ENCODE peak calls at places on chromosome 1, in six cellular contexts. One of them, this sample, is unnamed.

GRCh38 chr1:42963378-42964005 is 4.8 kb upstream of the SLC2A1 start:
- DNase-seq in stomach: no peak
- DNase-seq in fibroblast of lung: peak
- DNase-seq in AG09309: no peak
- DNase-seq in neural progenitor cell: no peak
- DNase-seq in BJ: peak
- DNase-seq in this sample: no peak

GRCh38 chr1:66265796-66266195 is 268.2 kb upstream of the SGIP1 start:
- DNase-seq in stomach: no peak
- DNase-seq in fibroblast of lung: no peak
- DNase-seq in AG09309: no peak
- DNase-seq in neural progenitor cell: no peak
- DNase-seq in BJ: no peak
- DNase-seq in this sample: no peak

GRCh38 chr1:17922833-17923232 is 167.7 kb downstream of the ACTL8 start:
- DNase-seq in stomach: peak
- DNase-seq in fibroblast of lung: peak
- DNase-seq in AG09309: no peak
- DNase-seq in neural progenitor cell: peak
- DNase-seq in BJ: no peak
- DNase-seq in this sample: peak

GRCh38 chr1:228099331-228099732 is 3.8 kb downstream of the C1orf35 start:
- DNase-seq in stomach: no peak
- DNase-seq in fibroblast of lung: no peak
- DNase-seq in AG09309: no peak
- DNase-seq in neural progenitor cell: no peak
- DNase-seq in BJ: no peak
- DNase-seq in this sample: no peak

GRCh38 chr1:27130798-27131197 is 24.1 kb downstream of the SLC9A1 start:
- DNase-seq in stomach: peak
- DNase-seq in fibroblast of lung: no peak
- DNase-seq in AG09309: no peak
- DNase-seq in neural progenitor cell: no peak
- DNase-seq in BJ: no peak
- DNase-seq in this sample: no peak

GRCh38 chr1:23111600-23112535 is 56.8 kb downstream of the LUZP1 start:
- DNase-seq in stomach: no peak
- DNase-seq in fibroblast of lung: no peak
- DNase-seq in AG09309: no peak
- DNase-seq in neural progenitor cell: no peak
- DNase-seq in BJ: no peak
- DNase-seq in this sample: no peak

GRCh38 chr1:184385863-184386262 is 966 bp upstream of the C1orf21 start:
- DNase-seq in stomach: no peak
- DNase-seq in fibroblast of lung: no peak
- DNase-seq in AG09309: no peak
- DNase-seq in neural progenitor cell: peak
- DNase-seq in BJ: no peak
- DNase-seq in this sample: no peak

GRCh38 chr1:78214334-78214733 is 168.6 kb downstream of the GIPC2 start:
- DNase-seq in stomach: no peak
- DNase-seq in fibroblast of lung: no peak
- DNase-seq in AG09309: no peak
- DNase-seq in neural progenitor cell: no peak
- DNase-seq in BJ: no peak
- DNase-seq in this sample: no peak

GRCh38 chr1:12397426-12398134 is 167.8 kb downstream of the VPS13D start:
- DNase-seq in stomach: no peak
- DNase-seq in fibroblast of lung: no peak
- DNase-seq in AG09309: no peak
- DNase-seq in neural progenitor cell: no peak
- DNase-seq in BJ: no peak
- DNase-seq in this sample: no peak

GRCh38 chr1:70911861-70912260 is 135.8 kb downstream of the PTGER3 start:
- DNase-seq in stomach: no peak
- DNase-seq in fibroblast of lung: no peak
- DNase-seq in AG09309: no peak
- DNase-seq in neural progenitor cell: no peak
- DNase-seq in BJ: no peak
- DNase-seq in this sample: no peak

GRCh38 chr1:31799895-31800676 is 15.7 kb downstream of the SPOCD1 start:
- DNase-seq in stomach: no peak
- DNase-seq in fibroblast of lung: no peak
- DNase-seq in AG09309: no peak
- DNase-seq in neural progenitor cell: no peak
- DNase-seq in BJ: no peak
- DNase-seq in this sample: no peak

GRCh38 chr1:221718391-221719277 is 23.3 kb downstream of the DUSP10 start:
- DNase-seq in stomach: no peak
- DNase-seq in fibroblast of lung: peak
- DNase-seq in AG09309: peak
- DNase-seq in neural progenitor cell: peak
- DNase-seq in BJ: peak
- DNase-seq in this sample: no peak

GRCh38 chr1:205925730-205926129 is 17.5 kb downstream of the SLC26A9 start:
- DNase-seq in stomach: peak
- DNase-seq in fibroblast of lung: peak
- DNase-seq in AG09309: peak
- DNase-seq in neural progenitor cell: no peak
- DNase-seq in BJ: no peak
- DNase-seq in this sample: no peak

GRCh38 chr1:212650228-212650627 is 41.7 kb downstream of the ATF3 start:
- DNase-seq in stomach: no peak
- DNase-seq in fibroblast of lung: no peak
- DNase-seq in AG09309: no peak
- DNase-seq in neural progenitor cell: no peak
- DNase-seq in BJ: no peak
- DNase-seq in this sample: no peak

GRCh38 chr1:18470650-18471355 is 9.9 kb upstream of the KLHDC7A start:
- DNase-seq in stomach: no peak
- DNase-seq in fibroblast of lung: no peak
- DNase-seq in AG09309: no peak
- DNase-seq in neural progenitor cell: no peak
- DNase-seq in BJ: no peak
- DNase-seq in this sample: no peak

GRCh38 chr1:243407284-243408018 is 151.6 kb downstream of the SDCCAG8 start:
- DNase-seq in stomach: no peak
- DNase-seq in fibroblast of lung: peak
- DNase-seq in AG09309: peak
- DNase-seq in neural progenitor cell: no peak
- DNase-seq in BJ: peak
- DNase-seq in this sample: no peak

GRCh38 chr1:102851616-102852015 is 256.7 kb downstream of the COL11A1 start:
- DNase-seq in stomach: no peak
- DNase-seq in fibroblast of lung: no peak
- DNase-seq in AG09309: no peak
- DNase-seq in neural progenitor cell: no peak
- DNase-seq in BJ: no peak
- DNase-seq in this sample: no peak

GRCh38 chr1:64410217-64410616 is 59.7 kb upstream of the CACHD1 start:
- DNase-seq in stomach: no peak
- DNase-seq in fibroblast of lung: no peak
- DNase-seq in AG09309: no peak
- DNase-seq in neural progenitor cell: no peak
- DNase-seq in BJ: no peak
- DNase-seq in this sample: no peak

GRCh38 chr1:159848316-159848715 is 14.1 kb downstream of the VSIG8 start:
- DNase-seq in stomach: no peak
- DNase-seq in fibroblast of lung: no peak
- DNase-seq in AG09309: no peak
- DNase-seq in neural progenitor cell: no peak
- DNase-seq in BJ: no peak
- DNase-seq in this sample: no peak

GRCh38 chr1:116737855-116738318 is 16.3 kb upstream of the CD2 start:
- DNase-seq in stomach: no peak
- DNase-seq in fibroblast of lung: no peak
- DNase-seq in AG09309: no peak
- DNase-seq in neural progenitor cell: no peak
- DNase-seq in BJ: no peak
- DNase-seq in this sample: no peak

GRCh38 chr1:91589438-91589837 is 88.8 kb downstream of the CDC7 start:
- DNase-seq in stomach: no peak
- DNase-seq in fibroblast of lung: no peak
- DNase-seq in AG09309: no peak
- DNase-seq in neural progenitor cell: no peak
- DNase-seq in BJ: no peak
- DNase-seq in this sample: no peak
- TF ChIP-seq CTCF in stomach: no peak
- TF ChIP-seq CTCF in fibroblast of lung: no peak
- TF ChIP-seq CTCF in AG09309: no peak
- TF ChIP-seq CTCF in neural progenitor cell: no peak
- TF ChIP-seq CTCF in BJ: no peak
- TF ChIP-seq CTCF in this sample: no peak

GRCh38 chr1:68207129-68207689 is 25.1 kb downstream of the WLS start:
- DNase-seq in stomach: no peak
- DNase-seq in fibroblast of lung: peak
- DNase-seq in AG09309: no peak
- DNase-seq in neural progenitor cell: no peak
- DNase-seq in BJ: peak
- DNase-seq in this sample: no peak

GRCh38 chr1:68202239-68202832 is 30.0 kb downstream of the WLS start:
- DNase-seq in stomach: no peak
- DNase-seq in fibroblast of lung: peak
- DNase-seq in AG09309: peak
- DNase-seq in neural progenitor cell: no peak
- DNase-seq in BJ: no peak
- DNase-seq in this sample: no peak

GRCh38 chr1:68205794-68206358 is 26.4 kb downstream of the WLS start:
- DNase-seq in stomach: no peak
- DNase-seq in fibroblast of lung: no peak
- DNase-seq in AG09309: no peak
- DNase-seq in neural progenitor cell: no peak
- DNase-seq in BJ: no peak
- DNase-seq in this sample: no peak

GRCh38 chr1:68201546-68202238 is 30.6 kb downstream of the WLS start:
- DNase-seq in stomach: no peak
- DNase-seq in fibroblast of lung: peak
- DNase-seq in AG09309: no peak
- DNase-seq in neural progenitor cell: no peak
- DNase-seq in BJ: no peak
- DNase-seq in this sample: no peak

GRCh38 chr1:68204965-68205630 is 27.2 kb downstream of the WLS start:
- DNase-seq in stomach: no peak
- DNase-seq in fibroblast of lung: no peak
- DNase-seq in AG09309: no peak
- DNase-seq in neural progenitor cell: no peak
- DNase-seq in BJ: no peak
- DNase-seq in this sample: no peak
- TF ChIP-seq CTCF in stomach: peak
- TF ChIP-seq CTCF in fibroblast of lung: no peak
- TF ChIP-seq CTCF in AG09309: no peak
- TF ChIP-seq CTCF in neural progenitor cell: no peak
- TF ChIP-seq CTCF in BJ: no peak
- TF ChIP-seq CTCF in this sample: no peak

GRCh38 chr1:158328424-158328823 is 2.9 kb downstream of the CD1B start:
- DNase-seq in stomach: no peak
- DNase-seq in fibroblast of lung: no peak
- DNase-seq in AG09309: no peak
- DNase-seq in neural progenitor cell: no peak
- DNase-seq in BJ: no peak
- DNase-seq in this sample: no peak

GRCh38 chr1:158330390-158330789 is 941 bp downstream of the CD1B start:
- DNase-seq in stomach: no peak
- DNase-seq in fibroblast of lung: no peak
- DNase-seq in AG09309: no peak
- DNase-seq in neural progenitor cell: no peak
- DNase-seq in BJ: no peak
- DNase-seq in this sample: no peak

GRCh38 chr1:158331431-158331830 is at the start of gene CD1B:
- DNase-seq in stomach: no peak
- DNase-seq in fibroblast of lung: no peak
- DNase-seq in AG09309: no peak
- DNase-seq in neural progenitor cell: no peak
- DNase-seq in BJ: no peak
- DNase-seq in this sample: no peak

GRCh38 chr1:158329300-158329699 is 2.0 kb downstream of the CD1B start:
- DNase-seq in stomach: no peak
- DNase-seq in fibroblast of lung: no peak
- DNase-seq in AG09309: no peak
- DNase-seq in neural progenitor cell: no peak
- DNase-seq in BJ: no peak
- DNase-seq in this sample: no peak

GRCh38 chr1:158329807-158330206 is 1.5 kb downstream of the CD1B start:
- DNase-seq in stomach: no peak
- DNase-seq in fibroblast of lung: no peak
- DNase-seq in AG09309: no peak
- DNase-seq in neural progenitor cell: peak
- DNase-seq in BJ: no peak
- DNase-seq in this sample: peak
- TF ChIP-seq CTCF in stomach: no peak
- TF ChIP-seq CTCF in fibroblast of lung: no peak
- TF ChIP-seq CTCF in AG09309: peak
- TF ChIP-seq CTCF in neural progenitor cell: peak
- TF ChIP-seq CTCF in BJ: no peak
- TF ChIP-seq CTCF in this sample: no peak

GRCh38 chr1:25955553-25955952 is 42.3 kb downstream of the PAFAH2 start:
- DNase-seq in stomach: no peak
- DNase-seq in fibroblast of lung: no peak
- DNase-seq in AG09309: no peak
- DNase-seq in neural progenitor cell: no peak
- DNase-seq in BJ: no peak
- DNase-seq in this sample: no peak

GRCh38 chr1:25952851-25953401 is 44.9 kb downstream of the PAFAH2 start:
- DNase-seq in stomach: no peak
- DNase-seq in fibroblast of lung: peak
- DNase-seq in AG09309: no peak
- DNase-seq in neural progenitor cell: no peak
- DNase-seq in BJ: no peak
- DNase-seq in this sample: no peak

GRCh38 chr1:25959626-25960025 is 38.2 kb downstream of the PAFAH2 start:
- DNase-seq in stomach: no peak
- DNase-seq in fibroblast of lung: peak
- DNase-seq in AG09309: no peak
- DNase-seq in neural progenitor cell: no peak
- DNase-seq in BJ: peak
- DNase-seq in this sample: no peak

GRCh38 chr1:25958475-25958874 is 39.4 kb downstream of the PAFAH2 start:
- DNase-seq in stomach: no peak
- DNase-seq in fibroblast of lung: peak
- DNase-seq in AG09309: peak
- DNase-seq in neural progenitor cell: no peak
- DNase-seq in BJ: peak
- DNase-seq in this sample: no peak

DNA sequence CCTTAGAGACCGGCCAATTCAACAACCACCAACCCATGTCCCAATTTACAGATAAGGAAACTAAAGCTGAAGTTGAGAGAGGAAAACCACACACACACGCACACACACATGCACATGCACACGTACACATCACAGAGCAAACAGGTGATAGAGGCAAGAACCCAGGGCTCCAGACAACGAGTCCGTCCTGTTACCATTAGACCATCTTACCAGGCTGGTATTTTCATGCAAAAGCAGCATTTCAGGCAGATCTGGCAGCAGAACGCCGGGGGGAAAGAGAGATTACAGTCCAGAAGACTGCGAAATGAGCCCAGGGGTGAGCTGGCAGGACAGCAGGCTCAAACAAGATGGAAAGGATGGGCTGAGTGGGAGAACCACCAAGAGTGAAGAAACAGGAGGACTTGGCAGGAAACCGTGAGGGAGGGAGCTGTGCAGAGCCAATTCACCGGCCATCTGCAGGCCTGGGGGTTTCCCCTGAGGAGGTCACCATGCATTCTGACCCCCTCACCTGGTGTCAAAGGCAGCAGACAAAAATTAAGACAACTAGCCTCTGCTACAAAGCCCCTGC is 43.4 kb downstream of the PAFAH2 start:
- DNase-seq in stomach: no peak
- DNase-seq in fibroblast of lung: no peak
- DNase-seq in AG09309: no peak
- DNase-seq in neural progenitor cell: no peak
- DNase-seq in BJ: no peak
- DNase-seq in this sample: no peak
- TF ChIP-seq CTCF in stomach: no peak
- TF ChIP-seq CTCF in fibroblast of lung: no peak
- TF ChIP-seq CTCF in AG09309: no peak
- TF ChIP-seq CTCF in neural progenitor cell: no peak
- TF ChIP-seq CTCF in BJ: no peak
- TF ChIP-seq CTCF in this sample: no peak

This sample was measured in Calu3.